ENCODE peak calls at places on chromosomes 4 and X, in nine cellular contexts. One of them, this sample, is unnamed.

GRCh38 chr4:88818650-88819470 is 121.2 kb upstream of the NAP1L5 start:
- DNase-seq in astrocyte: no peak
- DNase-seq in bronchial epithelial cell: peak
- DNase-seq in pancreas: peak
- DNase-seq in psoas muscle: peak
- DNase-seq in fibroblast of the aortic adventitia: peak
- DNase-seq in lower lobe of right lung: no peak
- DNase-seq in fibroblast of mammary gland: peak
- DNase-seq in foreskin fibroblast: peak
- DNase-seq in this sample: peak

GRCh38 chr4:16752150-16752549 is 146.3 kb downstream of the LDB2 start:
- DNase-seq in fibroblast of mammary gland: peak
- DNase-seq in pancreas: no peak
- DNase-seq in fibroblast of the aortic adventitia: peak
- DNase-seq in bronchial epithelial cell: no peak
- DNase-seq in lower lobe of right lung: no peak
- DNase-seq in astrocyte: no peak
- DNase-seq in psoas muscle: no peak
- DNase-seq in foreskin fibroblast: peak
- DNase-seq in this sample: peak

GRCh38 chr4:8274772-8275241 is 5.3 kb downstream of the HTRA3 start:
- DNase-seq in psoas muscle: peak
- DNase-seq in astrocyte: peak
- DNase-seq in fibroblast of mammary gland: peak
- DNase-seq in pancreas: peak
- DNase-seq in bronchial epithelial cell: no peak
- DNase-seq in fibroblast of the aortic adventitia: peak
- DNase-seq in foreskin fibroblast: peak
- DNase-seq in lower lobe of right lung: peak
- DNase-seq in this sample: peak

GRCh38 chr4:189769131-189769530 is 171.5 kb upstream of the FRG1 start:
- DNase-seq in fibroblast of the aortic adventitia: no peak
- DNase-seq in astrocyte: no peak
- DNase-seq in bronchial epithelial cell: no peak
- DNase-seq in pancreas: no peak
- DNase-seq in foreskin fibroblast: no peak
- DNase-seq in psoas muscle: no peak
- DNase-seq in fibroblast of mammary gland: no peak
- DNase-seq in lower lobe of right lung: no peak
- DNase-seq in this sample: no peak

GRCh38 chr4:17823871-17824669 is 13.3 kb downstream of the NCAPG start:
- DNase-seq in fibroblast of mammary gland: no peak
- DNase-seq in lower lobe of right lung: no peak
- DNase-seq in psoas muscle: no peak
- DNase-seq in bronchial epithelial cell: no peak
- DNase-seq in astrocyte: no peak
- DNase-seq in fibroblast of the aortic adventitia: no peak
- DNase-seq in foreskin fibroblast: no peak
- DNase-seq in pancreas: no peak
- DNase-seq in this sample: peak

GRCh38 chr4:162705130-162705803 is 461.4 kb downstream of the NAF1 start:
- DNase-seq in fibroblast of the aortic adventitia: no peak
- DNase-seq in bronchial epithelial cell: no peak
- DNase-seq in fibroblast of mammary gland: no peak
- DNase-seq in lower lobe of right lung: no peak
- DNase-seq in foreskin fibroblast: no peak
- DNase-seq in astrocyte: no peak
- DNase-seq in psoas muscle: no peak
- DNase-seq in pancreas: no peak
- DNase-seq in this sample: no peak

GRCh38 chr4:148866666-148867065 is 424.5 kb upstream of the NR3C2 start:
- DNase-seq in bronchial epithelial cell: no peak
- DNase-seq in psoas muscle: no peak
- DNase-seq in lower lobe of right lung: no peak
- DNase-seq in pancreas: no peak
- DNase-seq in astrocyte: no peak
- DNase-seq in fibroblast of mammary gland: no peak
- DNase-seq in foreskin fibroblast: no peak
- DNase-seq in fibroblast of the aortic adventitia: no peak
- DNase-seq in this sample: no peak

GRCh38 chrX:100447563-100448397 is 37.7 kb upstream of the PCDH19 start:
- DNase-seq in fibroblast of the aortic adventitia: peak
- DNase-seq in psoas muscle: peak
- DNase-seq in bronchial epithelial cell: peak
- DNase-seq in lower lobe of right lung: no peak
- DNase-seq in pancreas: peak
- DNase-seq in astrocyte: no peak
- DNase-seq in fibroblast of mammary gland: peak
- DNase-seq in foreskin fibroblast: peak
- DNase-seq in this sample: peak

GRCh38 chrX:102345916-102346315 is 93.9 kb downstream of the NXF2B start:
- DNase-seq in psoas muscle: peak
- DNase-seq in bronchial epithelial cell: peak
- DNase-seq in lower lobe of right lung: peak
- DNase-seq in pancreas: peak
- DNase-seq in astrocyte: peak
- DNase-seq in fibroblast of the aortic adventitia: peak
- DNase-seq in fibroblast of mammary gland: peak
- DNase-seq in foreskin fibroblast: peak
- DNase-seq in this sample: peak

GRCh38 chr4:81620442-81620841 is 148.7 kb upstream of the RASGEF1B start:
- DNase-seq in pancreas: no peak
- DNase-seq in lower lobe of right lung: no peak
- DNase-seq in fibroblast of mammary gland: no peak
- DNase-seq in bronchial epithelial cell: peak
- DNase-seq in foreskin fibroblast: peak
- DNase-seq in astrocyte: no peak
- DNase-seq in fibroblast of the aortic adventitia: no peak
- DNase-seq in psoas muscle: no peak
- DNase-seq in this sample: no peak

GRCh38 chr4:22466582-22466981 is 49.3 kb downstream of the ADGRA3 start:
- DNase-seq in pancreas: no peak
- DNase-seq in psoas muscle: no peak
- DNase-seq in foreskin fibroblast: no peak
- DNase-seq in astrocyte: no peak
- DNase-seq in fibroblast of the aortic adventitia: no peak
- DNase-seq in fibroblast of mammary gland: no peak
- DNase-seq in lower lobe of right lung: no peak
- DNase-seq in bronchial epithelial cell: no peak
- DNase-seq in this sample: no peak

GRCh38 chr4:162139412-162139811 is 24.4 kb downstream of the FSTL5 start:
- DNase-seq in psoas muscle: no peak
- DNase-seq in foreskin fibroblast: no peak
- DNase-seq in astrocyte: no peak
- DNase-seq in bronchial epithelial cell: no peak
- DNase-seq in lower lobe of right lung: no peak
- DNase-seq in fibroblast of mammary gland: no peak
- DNase-seq in fibroblast of the aortic adventitia: no peak
- DNase-seq in pancreas: no peak
- DNase-seq in this sample: no peak

GRCh38 chrX:42096262-42096939 is 173.0 kb upstream of the CASK start:
- DNase-seq in astrocyte: peak
- DNase-seq in foreskin fibroblast: peak
- DNase-seq in psoas muscle: no peak
- DNase-seq in bronchial epithelial cell: peak
- DNase-seq in fibroblast of the aortic adventitia: peak
- DNase-seq in fibroblast of mammary gland: peak
- DNase-seq in pancreas: no peak
- DNase-seq in lower lobe of right lung: peak
- DNase-seq in this sample: peak

GRCh38 chr4:22315643-22316042 is 200.2 kb downstream of the ADGRA3 start:
- DNase-seq in fibroblast of mammary gland: peak
- DNase-seq in lower lobe of right lung: no peak
- DNase-seq in bronchial epithelial cell: no peak
- DNase-seq in fibroblast of the aortic adventitia: peak
- DNase-seq in astrocyte: peak
- DNase-seq in pancreas: no peak
- DNase-seq in psoas muscle: no peak
- DNase-seq in foreskin fibroblast: peak
- DNase-seq in this sample: no peak

DNA sequence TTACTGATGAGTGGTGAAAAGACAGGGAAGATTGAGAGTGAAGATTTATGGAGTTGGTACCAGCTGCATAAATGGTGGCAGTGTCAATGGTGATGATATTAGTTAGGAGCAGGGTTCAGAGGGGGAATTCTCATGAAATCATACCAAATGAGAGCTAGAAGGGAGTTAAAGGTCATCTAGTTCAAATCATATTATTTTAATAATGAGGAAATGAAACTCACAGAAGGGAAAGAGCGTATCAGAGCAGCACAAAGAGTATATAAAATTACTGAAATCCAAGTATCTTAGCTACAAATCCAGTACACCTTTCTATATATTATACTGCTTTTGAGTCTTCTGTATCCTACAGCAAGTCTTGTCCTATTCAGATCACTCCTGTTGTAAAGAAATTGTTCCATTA is 5.0 kb downstream of the P2RY10 start:
- DNase-seq in astrocyte: no peak
- DNase-seq in fibroblast of the aortic adventitia: no peak
- DNase-seq in fibroblast of mammary gland: no peak
- DNase-seq in foreskin fibroblast: no peak
- DNase-seq in bronchial epithelial cell: no peak
- DNase-seq in psoas muscle: no peak
- DNase-seq in pancreas: no peak
- DNase-seq in lower lobe of right lung: no peak
- DNase-seq in this sample: no peak
- H3K4me3 ChIP-seq in astrocyte: no peak
- H3K4me3 ChIP-seq in fibroblast of the aortic adventitia: no peak
- H3K4me3 ChIP-seq in fibroblast of mammary gland: no peak
- H3K4me3 ChIP-seq in foreskin fibroblast: no peak
- H3K4me3 ChIP-seq in bronchial epithelial cell: no peak
- H3K4me3 ChIP-seq in psoas muscle: no peak
- H3K4me3 ChIP-seq in pancreas: no peak
- H3K4me3 ChIP-seq in lower lobe of right lung: no peak
- H3K4me3 ChIP-seq in this sample: no peak

DNA sequence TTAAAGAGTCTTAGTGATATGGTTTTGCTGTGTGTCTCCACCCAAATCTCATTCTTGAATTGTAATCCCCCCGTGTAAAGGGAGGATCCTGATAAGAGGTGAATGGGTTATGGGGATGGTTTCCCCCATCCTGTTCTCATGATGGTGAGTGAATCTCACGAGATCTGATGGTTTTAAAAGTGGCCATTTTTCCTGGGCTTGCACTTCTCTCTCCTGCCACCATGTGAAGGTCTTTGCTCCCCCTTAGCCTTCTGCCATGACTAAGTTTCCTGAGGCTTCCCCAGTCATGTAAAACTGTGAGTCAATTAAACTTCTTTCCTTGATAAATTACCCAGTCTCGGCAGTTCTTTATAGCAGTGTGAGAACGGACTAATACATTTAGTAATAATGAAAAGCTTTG is 46.9 kb downstream of the ANTXR2 start:
- DNase-seq in fibroblast of the aortic adventitia: no peak
- DNase-seq in astrocyte: no peak
- DNase-seq in fibroblast of mammary gland: no peak
- DNase-seq in lower lobe of right lung: no peak
- DNase-seq in pancreas: no peak
- DNase-seq in foreskin fibroblast: no peak
- DNase-seq in psoas muscle: no peak
- DNase-seq in bronchial epithelial cell: peak
- DNase-seq in this sample: no peak
- TF ChIP-seq CTCF in fibroblast of the aortic adventitia: no peak
- TF ChIP-seq CTCF in astrocyte: no peak
- TF ChIP-seq CTCF in fibroblast of mammary gland: peak
- TF ChIP-seq CTCF in lower lobe of right lung: no peak
- TF ChIP-seq CTCF in pancreas: no peak
- TF ChIP-seq CTCF in foreskin fibroblast: no peak
- TF ChIP-seq CTCF in psoas muscle: no peak
- TF ChIP-seq CTCF in bronchial epithelial cell: no peak
- TF ChIP-seq CTCF in this sample: no peak

GRCh38 chr4:56544573-56545131 is 39.1 kb downstream of the ARL9 start:
- DNase-seq in foreskin fibroblast: peak
- DNase-seq in lower lobe of right lung: peak
- DNase-seq in fibroblast of mammary gland: peak
- DNase-seq in psoas muscle: peak
- DNase-seq in astrocyte: peak
- DNase-seq in bronchial epithelial cell: peak
- DNase-seq in pancreas: peak
- DNase-seq in fibroblast of the aortic adventitia: peak
- DNase-seq in this sample: peak
- H3K4me3 ChIP-seq in foreskin fibroblast: peak
- H3K4me3 ChIP-seq in lower lobe of right lung: peak
- H3K4me3 ChIP-seq in fibroblast of mammary gland: peak
- H3K4me3 ChIP-seq in psoas muscle: peak
- H3K4me3 ChIP-seq in astrocyte: peak
- H3K4me3 ChIP-seq in bronchial epithelial cell: peak
- H3K4me3 ChIP-seq in pancreas: peak
- H3K4me3 ChIP-seq in fibroblast of the aortic adventitia: peak
- H3K4me3 ChIP-seq in this sample: peak

GRCh38 chr4:76895619-76896018 is 2.3 kb downstream of the SOWAHB start:
- DNase-seq in pancreas: no peak
- DNase-seq in psoas muscle: no peak
- DNase-seq in fibroblast of the aortic adventitia: no peak
- DNase-seq in lower lobe of right lung: no peak
- DNase-seq in fibroblast of mammary gland: no peak
- DNase-seq in bronchial epithelial cell: no peak
- DNase-seq in foreskin fibroblast: no peak
- DNase-seq in astrocyte: no peak
- DNase-seq in this sample: no peak
- TF ChIP-seq CTCF in pancreas: no peak
- TF ChIP-seq CTCF in psoas muscle: no peak
- TF ChIP-seq CTCF in fibroblast of the aortic adventitia: no peak
- TF ChIP-seq CTCF in lower lobe of right lung: no peak
- TF ChIP-seq CTCF in fibroblast of mammary gland: no peak
- TF ChIP-seq CTCF in bronchial epithelial cell: no peak
- TF ChIP-seq CTCF in foreskin fibroblast: no peak
- TF ChIP-seq CTCF in astrocyte: no peak
- TF ChIP-seq CTCF in this sample: no peak

GRCh38 chr4:173937871-173938270 is 345.6 kb downstream of the FBXO8 start:
- DNase-seq in fibroblast of mammary gland: no peak
- DNase-seq in foreskin fibroblast: peak
- DNase-seq in fibroblast of the aortic adventitia: no peak
- DNase-seq in psoas muscle: no peak
- DNase-seq in lower lobe of right lung: no peak
- DNase-seq in bronchial epithelial cell: no peak
- DNase-seq in astrocyte: no peak
- DNase-seq in pancreas: no peak
- DNase-seq in this sample: peak

GRCh38 chr4:173940146-173940545 is 343.3 kb downstream of the FBXO8 start:
- DNase-seq in fibroblast of the aortic adventitia: no peak
- DNase-seq in lower lobe of right lung: no peak
- DNase-seq in astrocyte: no peak
- DNase-seq in foreskin fibroblast: no peak
- DNase-seq in psoas muscle: no peak
- DNase-seq in bronchial epithelial cell: no peak
- DNase-seq in fibroblast of mammary gland: no peak
- DNase-seq in pancreas: no peak
- DNase-seq in this sample: no peak

DNA sequence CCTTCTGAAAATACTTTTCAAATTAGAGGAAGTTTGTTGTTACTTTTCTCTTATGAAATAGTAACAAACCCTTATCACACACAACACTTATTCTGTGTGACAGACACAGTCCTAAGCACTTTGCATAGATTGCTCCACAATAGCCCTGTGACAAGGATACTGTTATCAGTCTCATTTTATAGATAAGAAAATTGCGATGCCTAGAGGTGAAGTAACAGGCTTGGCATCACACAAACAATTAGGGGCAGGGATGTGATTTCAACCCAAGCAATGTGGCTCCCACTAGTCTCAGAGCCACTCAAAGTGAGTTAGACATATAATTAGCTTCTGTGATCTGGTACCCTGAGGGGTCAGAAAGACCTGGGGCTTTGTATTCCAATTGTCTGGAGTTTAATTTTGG is 339.9 kb downstream of the FBXO8 start:
- DNase-seq in fibroblast of mammary gland: no peak
- DNase-seq in pancreas: no peak
- DNase-seq in fibroblast of the aortic adventitia: no peak
- DNase-seq in psoas muscle: no peak
- DNase-seq in astrocyte: no peak
- DNase-seq in bronchial epithelial cell: no peak
- DNase-seq in lower lobe of right lung: no peak
- DNase-seq in foreskin fibroblast: no peak
- DNase-seq in this sample: no peak
- H3K4me3 ChIP-seq in fibroblast of mammary gland: no peak
- H3K4me3 ChIP-seq in pancreas: no peak
- H3K4me3 ChIP-seq in fibroblast of the aortic adventitia: no peak
- H3K4me3 ChIP-seq in psoas muscle: no peak
- H3K4me3 ChIP-seq in astrocyte: no peak
- H3K4me3 ChIP-seq in bronchial epithelial cell: no peak
- H3K4me3 ChIP-seq in lower lobe of right lung: no peak
- H3K4me3 ChIP-seq in foreskin fibroblast: no peak
- H3K4me3 ChIP-seq in this sample: no peak